ENCODE peak calls at places on chromosome 17, in six cellular contexts. A is ovary; S is CD8-positive, alpha-beta memory T cell; L is HTR-8/SVneo; Z is stimulated activated CD8-positive, alpha-beta memory T cell treated with anti-CD3 and anti-CD28 coated beads, Interleukin-7, amount 100 ng/mL, for 1 hour; F is left ventricle myocardium inferior. H is an unnamed sample.

GRCh38 chr17:32266389-32267269 is 997 bp downstream of the RHBDL3 start:
- DNase-seq in A (peak; percentile 42), S (no peak), L (no peak), Z (no peak), F (no peak), H (no peak)

GRCh38 chr17:9676742-9677387 is 31.5 kb downstream of the USP43 start:
- DNase-seq in A (no peak), S (no peak), L (peak; percentile 26), Z (no peak), F (no peak), H (no peak)

GRCh38 chr17:16977932-16978331 is 6.0 kb upstream of the TNFRSF13B start:
- DNase-seq in A (no peak), S (no peak), L (peak; percentile 57), Z (no peak), F (no peak), H (no peak)

GRCh38 chr17:51759260-51759659 is 399.3 kb downstream of the CA10 start:
- DNase-seq in A (no peak), S (no peak), L (no peak), Z (no peak), F (no peak), H (no peak)

GRCh38 chr17:81170727-81171494 is 4.9 kb upstream of the AATK start:
- DNase-seq in A (no peak), S (no peak), L (no peak), Z (no peak), F (no peak), H (no peak)

GRCh38 chr17:45307290-45308015 is 9.4 kb downstream of the MAP3K14 start:
- DNase-seq in A (no peak), S (no peak), L (no peak), Z (no peak), F (no peak), H (no peak)

GRCh38 chr17:55466671-55467070 is 44.6 kb downstream of the SMIM36 start:
- DNase-seq in A (no peak), S (no peak), L (no peak), Z (no peak), F (no peak), H (no peak)

GRCh38 chr17:29176500-29177351 is 3.5 kb downstream of the MYO18A start:
- DNase-seq in A (peak; percentile 62), S (peak; percentile 45), L (no peak), Z (no peak), F (peak; percentile 52), H (peak; percentile 62)

GRCh38 chr17:74858672-74859438 is 830 bp downstream of the GRIN2C start:
- DNase-seq in A (no peak), S (no peak), L (no peak), Z (no peak), F (no peak), H (no peak)

GRCh38 chr17:17742133-17742621 is 60.9 kb downstream of the RAI1 start:
- DNase-seq in A (no peak), S (no peak), L (no peak), Z (no peak), F (no peak), H (no peak)

GRCh38 chr17:1177099-1177996 is 2.4 kb downstream of the ABR start:
- DNase-seq in A (no peak), S (no peak), L (peak; percentile 57), Z (no peak), F (peak; percentile 43), H (no peak)

GRCh38 chr17:35603674-35604073 is 16.6 kb downstream of the AP2B1 start:
- DNase-seq in A (no peak), S (no peak), L (no peak), Z (no peak), F (no peak), H (no peak)

GRCh38 chr17:80187493-80187892 is 17.7 kb downstream of the CARD14 start:
- DNase-seq in A (peak; percentile 54), S (no peak), L (no peak), Z (no peak), F (peak; percentile 66), H (no peak)

H was measured in mesothelial cell of epicardium.